ENCODE peak calls at places on chromosome 18, in nine cellular contexts. O is stimulated activated CD4-positive, alpha-beta T cell treated with anti-CD3 and anti-CD28 coated beads, Interleukin-4, amount 100 ng/mL, for 48 hours; M is heart right ventricle; H is stimulated activated naive CD4-positive, alpha-beta T cell treated with Interleukin-2 at 50 U/mL for 16 hours; Y is HAP-1; B is NCI-H1930; E is RWPE1; Z is progenitor cell of endocrine pancreas; A is activated CD4-positive, alpha-beta T cell treated with anti-CD3 and anti-CD28 coated beads, Interleukin-2, amount 10 ng/mL, durations not matched to agents 7 days and 5 days. K is an unnamed sample.

GRCh38 chr18:62262050-62262449 is 63.1 kb upstream of the TNFRSF11A start:
- DNase-seq in O (no peak), M (no peak), H (no peak), Y (no peak), B (no peak), E (no peak), Z (no peak), A (no peak), K (no peak)

GRCh38 chr18:6624729-6625308 is 104.7 kb upstream of the ARHGAP28 start:
- DNase-seq in O (no peak), M (no peak), H (no peak), Y (no peak), B (no peak), E (no peak), Z (no peak), A (no peak), K (peak; percentile 81)

GRCh38 chr18:7855051-7855450 is 287.9 kb downstream of the PTPRM start:
- DNase-seq in O (no peak), M (peak; percentile 48), H (no peak), Y (no peak), B (no peak), E (no peak), Z (no peak), A (no peak), K (no peak)

GRCh38 chr18:3721771-3722661 is 272.0 kb downstream of the TGIF1 start:
- DNase-seq in O (no peak), M (no peak), H (no peak), Y (peak; percentile 91), B (no peak), E (no peak), Z (no peak), A (no peak), K (no peak)

GRCh38 chr18:6729247-6730091 is at the start of gene ARHGAP28:
- DNase-seq in O (peak; percentile 0), M (peak; percentile 79), H (no peak), Y (no peak), B (peak; percentile 79), E (peak; percentile 41), Z (peak; percentile 84), A (peak; percentile 22), K (peak; percentile 96)

GRCh38 chr18:9737814-9738160 is 29.7 kb downstream of the RAB31 start:
- DNase-seq in O (no peak), M (no peak), H (no peak), Y (no peak), B (peak; percentile 84), E (no peak), Z (no peak), A (no peak), K (no peak)

GRCh38 chr18:40243592-40243991 is 1711.4 kb upstream of the PIK3C3 start:
- DNase-seq in O (no peak), M (no peak), H (no peak), Y (no peak), B (no peak), E (no peak), Z (no peak), A (no peak), K (no peak)

GRCh38 chr18:48100712-48101165 is 170.3 kb upstream of the SMAD2 start:
- DNase-seq in O (no peak), M (no peak), H (no peak), Y (no peak), B (no peak), E (no peak), Z (no peak), A (no peak), K (no peak)

GRCh38 chr18:9048808-9049494 is 53.5 kb upstream of the NDUFV2 start:
- DNase-seq in O (no peak), M (no peak), H (no peak), Y (no peak), B (no peak), E (no peak), Z (no peak), A (no peak), K (no peak)

GRCh38 chr18:9531791-9532410 is 56.6 kb downstream of the RALBP1 start:
- DNase-seq in O (no peak), M (no peak), H (no peak), Y (no peak), B (no peak), E (no peak), Z (no peak), A (no peak), K (no peak)

GRCh38 chr18:74050807-74051206 is 96.8 kb downstream of the FBXO15 start:
- DNase-seq in O (no peak), M (no peak), H (no peak), Y (no peak), B (no peak), E (no peak), Z (no peak), A (no peak), K (no peak)

GRCh38 chr18:56248613-56249235 is 389.7 kb downstream of the TXNL1 start:
- DNase-seq in O (no peak), M (no peak), H (no peak), Y (no peak), B (no peak), E (no peak), Z (no peak), A (peak; percentile 32), K (no peak)

K was measured in endothelial cell of umbilical vein.